ENCODE peak calls at places on chromosomes 4 and X, in seven cellular contexts. U is left lung; B is stimulated activated CD8-positive, alpha-beta memory T cell treated with anti-CD3 and anti-CD28 coated beads, Interleukin-15, amount 100 ng/mL, for 4 hours; D is naive B cell; Y is naive thymus-derived CD4-positive, alpha-beta T cell; P is left colon; I is NCI-H1105. F is an unnamed sample.

GRCh38 chrX:7109838-7110793 is 37.4 kb upstream of the STS start:
- DNase-seq in B (no peak), Y (no peak), D (peak), I (no peak), U (no peak), P (no peak), F (no peak)

GRCh38 chr4:108337923-108338322 is 169.2 kb upstream of the LEF1 start:
- DNase-seq in D (no peak), P (no peak), B (no peak), Y (no peak), U (no peak), I (no peak), F (no peak)

GRCh38 chr4:78432896-78433295 is 118.7 kb upstream of the ANXA3 start:
- DNase-seq in Y (no peak), D (no peak), I (no peak), P (no peak), B (no peak), U (no peak), F (no peak)

GRCh38 chr4:112327950-112328349 is 30.8 kb downstream of the ALPK1 start:
- DNase-seq in I (peak), P (no peak), D (peak), B (no peak), U (no peak), Y (no peak), F (no peak)

GRCh38 chr4:145939856-145940255 is 1.2 kb upstream of the ZNF827 start:
- DNase-seq in I (no peak), Y (no peak), P (no peak), B (no peak), U (no peak), D (no peak), F (no peak)

GRCh38 chr4:80335554-80336358 is at the start of gene CFAP299:
- DNase-seq in D (peak), B (peak), P (peak), Y (peak), I (peak), U (peak), F (peak)

GRCh38 chr4:78644744-78645330 is 93.3 kb downstream of the ANXA3 start:
- DNase-seq in U (no peak), Y (peak), B (no peak), P (peak), D (peak), I (no peak), F (peak)

GRCh38 chr4:156193116-156193515 is 239.4 kb upstream of the CTSO start:
- DNase-seq in D (no peak), B (no peak), U (no peak), P (no peak), I (no peak), Y (no peak), F (no peak)

GRCh38 chrX:69152398-69152797 is 12.9 kb downstream of the PJA1 start:
- DNase-seq in I (no peak), Y (no peak), U (no peak), P (peak), B (no peak), D (no peak), F (peak)

GRCh38 chrX:18873836-18874235 is 110.1 kb downstream of the PHKA2 start:
- DNase-seq in Y (no peak), B (no peak), I (no peak), U (no peak), P (no peak), D (no peak), F (no peak)

GRCh38 chr4:157895205-157895604 is 277.6 kb downstream of the GASK1B start:
- DNase-seq in D (no peak), B (no peak), Y (no peak), P (no peak), I (no peak), U (no peak), F (no peak)

GRCh38 chr4:96315815-96316214 is 475.9 kb downstream of the PDHA2 start:
- DNase-seq in P (no peak), I (no peak), D (no peak), B (no peak), U (no peak), Y (no peak), F (no peak)